ENCODE peak calls at places on chromosomes 16 and 17, in nine cellular contexts. M is NCI-H2029 treated with DMSO at 0.1 percent for 48 hours, N is neural progenitor cell, L is AML-193, R is hepatocyte, H is ureter, B is EL, C is ELF-1, K is NCI-H1105 treated with DMSO at 0.1 percent for 48 hours. U is an unnamed sample.

GRCh38 chr17:35087731-35088646 is 24.5 kb upstream of the RFFL start:
- DNase-seq in H (peak; percentile 56), B (peak; percentile 65), K (peak; percentile 13), R (peak; percentile 71), C (peak; percentile 27), N (no peak), M (peak; percentile 1), L (peak; percentile 65), U (peak; percentile 49)

GRCh38 chr16:85712841-85713240 is 24.1 kb upstream of the GINS2 start:
- DNase-seq in B (no peak), R (no peak), M (no peak), K (no peak), H (no peak), N (peak; percentile 43), L (no peak), C (peak; percentile 85), U (no peak)

GRCh38 chr16:55759983-55760664 is 72.8 kb downstream of the CES1 start:
- DNase-seq in C (peak; percentile 14), R (peak; percentile 40), B (peak; percentile 0), M (no peak), H (peak; percentile 67), N (peak; percentile 87), L (no peak), K (no peak), U (peak; percentile 61)

GRCh38 chr16:48156790-48157209 is 1.0 kb upstream of the ABCC12 start:
- DNase-seq in R (peak; percentile 91), L (peak; percentile 39), M (peak; percentile 19), N (peak; percentile 78), K (peak; percentile 74), H (peak; percentile 86), B (peak; percentile 67), C (peak; percentile 87), U (peak; percentile 82)

GRCh38 chr17:1399366-1399678 is 700 bp downstream of the YWHAE start:
- DNase-seq in L (peak; percentile 21), B (no peak), K (no peak), H (peak; percentile 61), M (no peak), N (no peak), R (peak; percentile 71), C (no peak), U (no peak)

GRCh38 chr16:50637716-50638602 is 43.2 kb downstream of the SNX20 start:
- DNase-seq in B (no peak), N (no peak), M (no peak), L (no peak), K (no peak), C (no peak), R (no peak), H (no peak), U (no peak)

GRCh38 chr17:17685775-17686291 is 4.6 kb downstream of the RAI1 start:
- DNase-seq in B (peak; percentile 90), H (peak; percentile 87), R (peak; percentile 70), L (no peak), M (no peak), K (no peak), C (peak; percentile 63), N (no peak), U (peak; percentile 89)

GRCh38 chr16:48542966-48543365 is 67.0 kb downstream of the N4BP1 start:
- DNase-seq in B (no peak), K (no peak), M (no peak), N (no peak), L (no peak), H (no peak), C (no peak), R (no peak), U (no peak)

GRCh38 chr17:58046230-58047094 is 36.8 kb upstream of the DYNLL2 start:
- DNase-seq in R (no peak), M (no peak), L (no peak), N (peak; percentile 32), H (no peak), C (peak; percentile 40), K (no peak), B (no peak), U (no peak)

GRCh38 chr17:19716108-19717030 is at the start of gene SLC47A2:
- DNase-seq in N (peak; percentile 72), K (no peak), R (no peak), C (no peak), B (no peak), L (no peak), H (no peak), M (no peak), U (no peak)

GRCh38 chr16:1960665-1961630 is 1.6 kb downstream of the NDUFB10 start:
- DNase-seq in N (peak; percentile 37), K (no peak), B (peak; percentile 67), L (no peak), C (peak; percentile 82), H (no peak), M (no peak), R (no peak), U (no peak)

GRCh38 chr17:54536306-54536705 is 364.3 kb upstream of the TOM1L1 start:
- DNase-seq in M (no peak), N (no peak), H (no peak), B (no peak), K (no peak), R (no peak), C (no peak), L (no peak), U (no peak)

GRCh38 chr16:80288616-80289015 is 252.2 kb upstream of the DYNLRB2 start:
- DNase-seq in R (no peak), L (no peak), H (no peak), M (no peak), K (no peak), B (no peak), N (no peak), C (no peak), U (no peak)

GRCh38 chr16:30110661-30111060 is 2.7 kb downstream of the GDPD3 start:
- DNase-seq in R (no peak), H (no peak), M (no peak), C (no peak), N (peak; percentile 37), K (no peak), L (no peak), B (peak; percentile 27), U (no peak)

GRCh38 chr17:237406-237955 is 56.0 kb upstream of the DOC2B start:
- DNase-seq in H (peak; percentile 18), B (no peak), R (no peak), M (no peak), K (no peak), N (peak; percentile 52), C (peak; percentile 62), L (no peak), U (no peak)

GRCh38 chr17:11503292-11503691 is 95.0 kb upstream of the DNAH9 start:
- DNase-seq in K (no peak), B (no peak), L (no peak), R (no peak), N (peak; percentile 54), M (no peak), C (no peak), H (no peak), U (no peak)

GRCh38 chr16:72787519-72788268 is 260.2 kb downstream of the ZFHX3 start:
- DNase-seq in B (peak; percentile 91), R (peak; percentile 91), L (peak; percentile 91), C (peak; percentile 44), N (peak; percentile 75), M (no peak), K (peak; percentile 26), H (peak; percentile 69), U (peak; percentile 83)

GRCh38 chr16:87706278-87707000 is 59.3 kb downstream of the KLHDC4 start:
- DNase-seq in K (no peak), H (no peak), M (peak; percentile 75), C (peak; percentile 65), R (peak; percentile 50), L (no peak), N (peak; percentile 52), B (no peak), U (no peak)

GRCh38 chr16:85490971-85491771 is 122.0 kb upstream of the GSE1 start:
- DNase-seq in B (no peak), M (no peak), L (peak; percentile 8), N (peak; percentile 65), C (peak; percentile 67), H (no peak), K (no peak), R (peak; percentile 30), U (no peak)

GRCh38 chr17:332023-332422 is 20.6 kb downstream of the RPH3AL start:
- DNase-seq in K (no peak), C (no peak), M (no peak), N (no peak), R (no peak), L (no peak), B (no peak), H (no peak), U (no peak)

GRCh38 chr17:50212121-50212843 is 10.9 kb upstream of the COL1A1 start:
- DNase-seq in M (no peak), B (peak; percentile 87), C (peak; percentile 51), K (no peak), L (no peak), H (no peak), R (peak; percentile 70), N (no peak), U (peak; percentile 60)

GRCh38 chr17:38451030-38451839 is 23.0 kb downstream of the ARHGAP23 start:
- DNase-seq in H (peak; percentile 75), L (no peak), C (peak; percentile 88), B (peak; percentile 96), N (peak; percentile 68), R (peak; percentile 74), K (no peak), M (no peak), U (no peak)

GRCh38 chr17:37111329-37111728 is 162.6 kb downstream of the AATF start:
- DNase-seq in R (no peak), N (no peak), H (no peak), K (no peak), M (no peak), C (no peak), B (no peak), L (no peak), U (no peak)

GRCh38 chr17:64048805-64049204 is 28.4 kb upstream of the ICAM2 start:
- DNase-seq in K (no peak), B (no peak), N (no peak), L (no peak), C (no peak), M (no peak), R (no peak), H (no peak), U (no peak)

GRCh38 chr17:50257574-50258224 is 16.6 kb upstream of the TMEM92 start:
- DNase-seq in B (no peak), H (no peak), N (no peak), K (no peak), R (peak; percentile 40), L (no peak), C (no peak), M (no peak), U (no peak)

GRCh38 chr16:14131774-14132695 is 60.9 kb downstream of the MRTFB start:
- DNase-seq in H (no peak), R (peak; percentile 57), K (no peak), B (no peak), C (no peak), N (no peak), M (no peak), L (no peak), U (no peak)

GRCh38 chr17:72657467-72658317 is 434.8 kb downstream of the SLC39A11 start:
- DNase-seq in C (no peak), K (no peak), B (peak; percentile 39), M (no peak), N (no peak), R (no peak), H (no peak), L (no peak), U (no peak)

GRCh38 chr17:78238823-78239488 is 7.5 kb downstream of the TMEM235 start:
- DNase-seq in K (no peak), M (no peak), H (no peak), L (no peak), B (no peak), C (no peak), R (peak; percentile 4), N (no peak), U (no peak)

GRCh38 chr17:41211845-41212466 is 14.5 kb upstream of the KRTAP9-2 start:
- DNase-seq in L (no peak), R (no peak), B (peak; percentile 50), K (peak; percentile 70), M (peak; percentile 31), N (no peak), H (no peak), C (no peak), U (no peak)

GRCh38 chr16:58459344-58460218 is 40.4 kb upstream of the NDRG4 start:
- DNase-seq in C (no peak), L (no peak), N (no peak), H (no peak), B (peak; percentile 44), K (no peak), M (no peak), R (no peak), U (no peak)

GRCh38 chr16:24440296-24440695 is 99.1 kb upstream of the RBBP6 start:
- DNase-seq in C (no peak), N (no peak), M (no peak), R (no peak), K (no peak), B (no peak), L (no peak), H (no peak), U (no peak)